ENCODE peak calls at places on chromosomes 6 and 20, in nine cellular contexts. V, N, B, X, H, S, Y, P and I are unnamed samples.

GRCh38 chr6:26268659-26269402 is 96.2 kb upstream of the BTN3A2 start:
- DNase-seq in V (no peak), N (peak; percentile 44), B (no peak), X (no peak), H (peak; percentile 74), S (no peak), Y (peak; percentile 35), P (no peak), I (no peak)

GRCh38 chr6:109349419-109349987 is 32.8 kb downstream of the CD164 start:
- DNase-seq in V (no peak), N (no peak), B (no peak), X (peak; percentile 64), H (no peak), S (no peak), Y (no peak), P (no peak), I (no peak)

GRCh38 chr6:97282238-97282725 is 734 bp downstream of the MMS22L start:
- DNase-seq in V (no peak), N (no peak), B (no peak), X (no peak), H (no peak), S (no peak), Y (peak; percentile 13), P (no peak), I (no peak)

GRCh38 chr6:154754152-154754551 is 20.9 kb downstream of the SCAF8 start:
- DNase-seq in V (no peak), N (no peak), B (no peak), X (no peak), H (no peak), S (no peak), Y (peak; percentile 25), P (no peak), I (no peak)

GRCh38 chr6:3884007-3884745 is 35.0 kb downstream of the FAM50B start:
- DNase-seq in V (no peak), N (no peak), B (no peak), X (no peak), H (no peak), S (no peak), Y (peak; percentile 70), P (no peak), I (no peak)

GRCh38 chr6:165571721-165572132 is 91.3 kb downstream of the PDE10A start:
- DNase-seq in V (no peak), N (no peak), B (no peak), X (no peak), H (no peak), S (no peak), Y (no peak), P (no peak), I (no peak)

GRCh38 chr6:161369339-161369738 is 95.5 kb upstream of the AGPAT4 start:
- DNase-seq in V (no peak), N (no peak), B (no peak), X (no peak), H (no peak), S (no peak), Y (peak; percentile 76), P (no peak), I (no peak)

GRCh38 chr6:157287247-157287850 is 36.0 kb downstream of the TMEM242 start:
- DNase-seq in V (no peak), N (no peak), B (no peak), X (no peak), H (no peak), S (no peak), Y (no peak), P (no peak), I (no peak)

GRCh38 chr6:706819-707381 is 14.0 kb upstream of the EXOC2 start:
- DNase-seq in V (no peak), N (no peak), B (no peak), X (no peak), H (no peak), S (no peak), Y (no peak), P (no peak), I (no peak)

GRCh38 chr6:132929141-132929540 is 114.8 kb downstream of the RPS12 start:
- DNase-seq in V (no peak), N (no peak), B (no peak), X (no peak), H (no peak), S (no peak), Y (no peak), P (no peak), I (no peak)

GRCh38 chr6:8064638-8065518 is 689 bp upstream of the BLOC1S5 start:
- DNase-seq in V (no peak), N (no peak), B (no peak), X (no peak), H (no peak), S (no peak), Y (peak; percentile 13), P (no peak), I (no peak)

GRCh38 chr20:32509639-32510066 is 75.5 kb downstream of the NOL4L start:
- DNase-seq in V (peak; percentile 66), N (no peak), B (no peak), X (no peak), H (peak; percentile 77), S (no peak), Y (peak; percentile 34), P (peak; percentile 51), I (peak; percentile 27)

GRCh38 chr6:30626484-30627366 is at the start of gene ATAT1:
- DNase-seq in V (peak; percentile 87), N (peak; percentile 71), B (peak; percentile 89), X (peak; percentile 96), H (peak; percentile 80), S (peak; percentile 81), Y (peak; percentile 59), P (peak; percentile 81), I (peak; percentile 97)

GRCh38 chr6:119116712-119117281 is 38.3 kb upstream of the FAM184A start:
- DNase-seq in V (no peak), N (no peak), B (no peak), X (no peak), H (no peak), S (no peak), Y (no peak), P (no peak), I (no peak)

GRCh38 chr20:51346686-51347485 is 195.6 kb downstream of the NFATC2 start:
- DNase-seq in V (no peak), N (no peak), B (no peak), X (no peak), H (no peak), S (no peak), Y (peak; percentile 82), P (no peak), I (no peak)

GRCh38 chr20:10179574-10180298 is 38.9 kb upstream of the SNAP25 start:
- DNase-seq in V (no peak), N (no peak), B (no peak), X (no peak), H (no peak), S (no peak), Y (peak; percentile 28), P (no peak), I (no peak)

GRCh38 chr6:142045380-142046270 is 87.1 kb upstream of the GJE1 start:
- DNase-seq in V (no peak), N (no peak), B (no peak), X (no peak), H (no peak), S (no peak), Y (peak; percentile 15), P (no peak), I (no peak)

GRCh38 chr6:37311666-37312473 is 41.9 kb upstream of the RNF8 start:
- DNase-seq in V (no peak), N (no peak), B (no peak), X (no peak), H (no peak), S (no peak), Y (no peak), P (no peak), I (no peak)

GRCh38 chr6:35148167-35148741 is 7.1 kb upstream of the TCP11 start:
- DNase-seq in V (no peak), N (no peak), B (no peak), X (no peak), H (no peak), S (peak; percentile 30), Y (peak; percentile 38), P (no peak), I (no peak)